ENCODE peak calls at places on chromosomes 4 and X, in eight cellular contexts. L is SIG-M5; O is stimulated activated CD4-positive, alpha-beta T cell treated with anti-CD3 and anti-CD28 coated beads, Interleukin-2, amount 100 ng/mL, for 48 hours; I is T1000; N is lower leg skin; H is NCI-H1436; G is kidney glomerular epithelial cell; B is DMS153. X is an unnamed sample.

GRCh38 chrX:121836000-121836399 is 788.6 kb downstream of the GLUD2 start:
- DNase-seq in H (no peak), I (no peak), N (no peak), G (no peak), O (no peak), B (no peak), L (no peak), X (no peak)

GRCh38 chr4:8180310-8181093 is 18.6 kb upstream of the SH3TC1 start:
- DNase-seq in I (no peak), L (no peak), O (no peak), N (no peak), H (no peak), G (no peak), B (no peak), X (no peak)

GRCh38 chrX:83845397-83845796 is 15.5 kb upstream of the CYLC1 start:
- DNase-seq in L (no peak), I (peak; percentile 1), O (peak; percentile 1), H (peak; percentile 34), G (no peak), B (no peak), N (no peak), X (no peak)

GRCh38 chrX:30283456-30284200 is 25.6 kb downstream of the NR0B1 start:
- DNase-seq in O (no peak), H (no peak), N (no peak), G (peak; percentile 84), L (no peak), I (peak; percentile 21), B (peak; percentile 20), X (peak; percentile 29)

GRCh38 chrX:15675490-15675921 is 10.9 kb upstream of the CLTRN start:
- DNase-seq in L (no peak), H (peak; percentile 71), I (peak; percentile 68), N (peak; percentile 76), B (no peak), O (peak; percentile 88), G (peak; percentile 51), X (no peak)

GRCh38 chr4:163694385-163694784 is 199.9 kb downstream of the TMA16 start:
- DNase-seq in L (no peak), B (no peak), G (peak; percentile 36), O (no peak), H (no peak), I (no peak), N (no peak), X (no peak)

GRCh38 chr4:184514121-184514988 is 40.0 kb upstream of the IRF2 start:
- DNase-seq in L (peak; percentile 59), G (peak; percentile 75), H (no peak), I (no peak), N (peak; percentile 55), B (no peak), O (peak; percentile 65), X (peak; percentile 51)

GRCh38 chr4:952881-953573 is 20.3 kb downstream of the DGKQ start:
- DNase-seq in L (no peak), G (no peak), N (no peak), I (no peak), H (no peak), O (no peak), B (no peak), X (no peak)

GRCh38 chr4:118410143-118410542 is 57.3 kb upstream of the PRSS12 start:
- DNase-seq in H (no peak), N (no peak), L (no peak), O (no peak), I (no peak), B (no peak), G (no peak), X (no peak)

GRCh38 chr4:150232029-150232428 is 153.8 kb downstream of the DCLK2 start:
- DNase-seq in L (no peak), N (no peak), O (no peak), I (no peak), G (no peak), B (peak; percentile 47), H (no peak), X (no peak)

GRCh38 chrX:3609800-3610199 is 103.6 kb downstream of the PRKX start:
- DNase-seq in B (no peak), O (no peak), I (no peak), H (no peak), G (peak; percentile 70), N (no peak), L (no peak), X (no peak)

GRCh38 chr4:73575667-73576066 is 44.6 kb downstream of the RASSF6 start:
- DNase-seq in G (no peak), L (no peak), N (no peak), B (no peak), O (no peak), I (no peak), H (no peak), X (no peak)

GRCh38 chr4:184792950-184793555 is 32.7 kb downstream of the ACSL1 start:
- DNase-seq in L (peak; percentile 82), O (peak; percentile 37), B (no peak), I (no peak), N (peak; percentile 52), G (peak; percentile 86), H (no peak), X (peak; percentile 70)

GRCh38 chr4:168803727-168804126 is 206.3 kb downstream of the CBR4 start:
- DNase-seq in O (no peak), G (peak; percentile 93), I (no peak), L (no peak), B (no peak), N (no peak), H (no peak), X (no peak)

GRCh38 chr4:171334549-171334948 is 478.7 kb upstream of the GALNTL6 start:
- DNase-seq in O (no peak), B (no peak), G (no peak), L (no peak), N (no peak), H (no peak), I (no peak), X (no peak)

GRCh38 chr4:140666889-140667614 is 89.1 kb downstream of the TBC1D9 start:
- DNase-seq in I (no peak), O (no peak), H (no peak), L (no peak), G (no peak), N (no peak), B (peak; percentile 31), X (no peak)

GRCh38 chr4:58658701-58659100 is 1548.5 kb upstream of the IGFBP7 start:
- DNase-seq in I (no peak), L (no peak), N (no peak), H (no peak), O (no peak), G (no peak), B (no peak), X (no peak)

GRCh38 chrX:117835034-117835433 is 281.6 kb downstream of the KLHL13 start:
- DNase-seq in O (no peak), L (no peak), B (no peak), N (no peak), G (no peak), I (no peak), H (no peak), X (no peak)

GRCh38 chrX:37349131-37350033 is at the start of gene PRRG1:
- DNase-seq in I (peak; percentile 51), L (no peak), B (no peak), G (peak; percentile 47), H (no peak), N (peak; percentile 36), O (no peak), X (peak; percentile 10)

GRCh38 chr4:35252071-35252470 is 992.2 kb downstream of the ARAP2 start:
- DNase-seq in N (no peak), B (no peak), G (no peak), H (no peak), L (no peak), I (no peak), O (no peak), X (no peak)

GRCh38 chrX:67612231-67612630 is 68.4 kb downstream of the AR start:
- DNase-seq in I (peak; percentile 5), H (no peak), G (peak; percentile 0), O (no peak), N (no peak), B (no peak), L (no peak), X (no peak)

GRCh38 chrX:153476628-153477027 is 6.3 kb upstream of the HAUS7 start:
- DNase-seq in I (no peak), H (no peak), G (no peak), O (no peak), B (no peak), L (no peak), N (no peak), X (no peak)

GRCh38 chrX:134948333-134949241 is 42.2 kb upstream of the SMIM10 start:
- DNase-seq in I (no peak), B (no peak), O (no peak), H (no peak), L (no peak), N (no peak), G (peak; percentile 46), X (no peak)

GRCh38 chr4:166657261-166657660 is 577.0 kb downstream of the SPOCK3 start:
- DNase-seq in I (no peak), G (no peak), L (no peak), B (no peak), H (no peak), O (no peak), N (no peak), X (no peak)

GRCh38 chr4:20922962-20923361 is 222.7 kb downstream of the PACRGL start:
- DNase-seq in L (no peak), N (no peak), B (no peak), H (no peak), O (no peak), I (no peak), G (no peak), X (no peak)

GRCh38 chr4:3643518-3644433 is 111.6 kb upstream of the LRPAP1 start:
- DNase-seq in N (no peak), L (no peak), H (no peak), G (no peak), B (no peak), O (no peak), I (no peak), X (no peak)

GRCh38 chr4:37236165-37236564 is 8.4 kb upstream of the NWD2 start:
- DNase-seq in N (no peak), O (no peak), L (no peak), H (no peak), G (no peak), B (no peak), I (no peak), X (no peak)

GRCh38 chrX:39724544-39724943 is 373.2 kb downstream of the BCOR start:
- DNase-seq in I (no peak), H (no peak), N (no peak), G (no peak), O (no peak), L (no peak), B (no peak), X (no peak)

GRCh38 chr4:32440391-32440790 is 1720.2 kb downstream of the PCDH7 start:
- DNase-seq in H (no peak), G (peak; percentile 78), N (no peak), O (no peak), I (no peak), L (no peak), B (no peak), X (no peak)